ENCODE peak calls at places on chromosomes 3 and 15, in eight cellular contexts. H, C, R, Y, E, W, B and G are unnamed samples.

GRCh38 chr3:74564560-74564959 is 49.9 kb downstream of the CNTN3 start:
- DNase-seq in H (peak), C (no peak), R (peak), Y (no peak), E (no peak), W (no peak), B (no peak), G (peak)

GRCh38 chr15:83158393-83158792 is 49.2 kb downstream of the HDGFL3 start:
- DNase-seq in H (no peak), C (no peak), R (no peak), Y (peak), E (no peak), W (no peak), B (no peak), G (no peak)

GRCh38 chr15:98850991-98851776 is 156.4 kb downstream of the PGPEP1L start:
- DNase-seq in H (peak), C (no peak), R (peak), Y (peak), E (peak), W (peak), B (peak), G (peak)

GRCh38 chr3:111924283-111924682 is 54.5 kb upstream of the ABHD10 start:
- DNase-seq in H (peak), C (no peak), R (no peak), Y (no peak), E (peak), W (no peak), B (peak), G (no peak)

GRCh38 chr15:69869291-69869690 is 228.4 kb downstream of the TLE3 start:
- DNase-seq in H (no peak), C (no peak), R (no peak), Y (no peak), E (no peak), W (no peak), B (no peak), G (no peak)

GRCh38 chr3:48928679-48929078 is 10.0 kb downstream of the ARIH2 start:
- DNase-seq in H (peak), C (no peak), R (peak), Y (peak), E (no peak), W (no peak), B (no peak), G (no peak)

GRCh38 chr15:33200903-33201302 is 6.4 kb upstream of the FMN1 start:
- DNase-seq in H (no peak), C (no peak), R (no peak), Y (peak), E (no peak), W (no peak), B (no peak), G (no peak)

GRCh38 chr3:157475921-157476395 is 27.3 kb downstream of the VEPH1 start:
- DNase-seq in H (peak), C (no peak), R (peak), Y (peak), E (no peak), W (no peak), B (no peak), G (peak)

GRCh38 chr3:71072288-71072687 is 511.2 kb downstream of the FOXP1 start:
- DNase-seq in H (peak), C (no peak), R (no peak), Y (no peak), E (no peak), W (no peak), B (no peak), G (no peak)

GRCh38 chr3:99659032-99659431 is 20.6 kb downstream of the COL8A1 start:
- DNase-seq in H (peak), C (peak), R (peak), Y (peak), E (no peak), W (peak), B (no peak), G (peak)

GRCh38 chr15:88376574-88377174 is 90.5 kb downstream of the MRPL46 start:
- DNase-seq in H (peak), C (no peak), R (no peak), Y (peak), E (no peak), W (no peak), B (no peak), G (peak)

GRCh38 chr3:144775581-144775980 is 804.0 kb downstream of the DIPK2A start:
- DNase-seq in H (no peak), C (no peak), R (peak), Y (no peak), E (no peak), W (no peak), B (no peak), G (no peak)

GRCh38 chr15:63348392-63348791 is 33.3 kb downstream of the CA12 start:
- DNase-seq in H (peak), C (no peak), R (peak), Y (peak), E (peak), W (peak), B (peak), G (peak)

GRCh38 chr3:133865136-133865855 is 30.4 kb downstream of the RAB6B start:
- DNase-seq in H (no peak), C (no peak), R (no peak), Y (no peak), E (no peak), W (no peak), B (no peak), G (no peak)

GRCh38 chr3:111589303-111590095 is 5.6 kb downstream of the ZBED2 start:
- DNase-seq in H (peak), C (no peak), R (peak), Y (peak), E (no peak), W (no peak), B (no peak), G (no peak)

GRCh38 chr3:156030735-156031134 is 89.6 kb upstream of the KCNAB1 start:
- DNase-seq in H (no peak), C (no peak), R (no peak), Y (no peak), E (no peak), W (no peak), B (no peak), G (no peak)

GRCh38 chr3:16448691-16449090 is 64.8 kb downstream of the RFTN1 start:
- DNase-seq in H (peak), C (peak), R (peak), Y (peak), E (peak), W (peak), B (peak), G (peak)

GRCh38 chr3:156792945-156793344 is 33.2 kb upstream of the LEKR1 start:
- DNase-seq in H (no peak), C (no peak), R (peak), Y (peak), E (no peak), W (no peak), B (no peak), G (peak)

GRCh38 chr15:51936119-51936478 is 35.5 kb downstream of the LEO1 start:
- DNase-seq in H (no peak), C (no peak), R (no peak), Y (no peak), E (no peak), W (no peak), B (no peak), G (no peak)

GRCh38 chr15:71780349-71780976 is 29.9 kb upstream of the NR2E3 start:
- DNase-seq in H (peak), C (no peak), R (peak), Y (peak), E (no peak), W (peak), B (no peak), G (peak)

GRCh38 chr3:119990888-119991287 is 103.4 kb downstream of the GSK3B start:
- DNase-seq in H (peak), C (no peak), R (peak), Y (peak), E (no peak), W (no peak), B (no peak), G (peak)

GRCh38 chr15:67067161-67067853 is 1.9 kb downstream of the SMAD3 start:
- DNase-seq in H (peak), C (no peak), R (no peak), Y (no peak), E (no peak), W (no peak), B (no peak), G (peak)

GRCh38 chr15:80835338-80835737 is 56.2 kb downstream of the CEMIP start:
- DNase-seq in H (no peak), C (no peak), R (no peak), Y (no peak), E (no peak), W (no peak), B (no peak), G (no peak)

GRCh38 chr3:130925628-130926027 is 31.7 kb downstream of the ATP2C1 start:
- DNase-seq in H (peak), C (no peak), R (peak), Y (peak), E (no peak), W (no peak), B (no peak), G (peak)

GRCh38 chr15:80072285-80072684 is 12.8 kb downstream of the ZFAND6 start:
- DNase-seq in H (peak), C (peak), R (peak), Y (peak), E (peak), W (peak), B (no peak), G (peak)

GRCh38 chr3:105228696-105229095 is 138.0 kb upstream of the ALCAM start:
- DNase-seq in H (no peak), C (no peak), R (no peak), Y (peak), E (no peak), W (no peak), B (no peak), G (no peak)

GRCh38 chr3:64763980-64764379 is 76.2 kb upstream of the ADAMTS9 start:
- DNase-seq in H (no peak), C (no peak), R (no peak), Y (no peak), E (no peak), W (peak), B (no peak), G (no peak)

GRCh38 chr15:32908135-32908801 is 190.5 kb downstream of the GREM1 start:
- DNase-seq in H (peak), C (no peak), R (peak), Y (peak), E (no peak), W (peak), B (no peak), G (no peak)

GRCh38 chr15:77604973-77605372 is 27.7 kb downstream of the LINGO1 start:
- DNase-seq in H (no peak), C (no peak), R (no peak), Y (no peak), E (no peak), W (no peak), B (no peak), G (no peak)
- H3K4me3 ChIP-seq in H (no peak), C (no peak), R (no peak), Y (no peak), E (no peak), W (no peak), B (no peak), G (no peak)

GRCh38 chr15:93217343-93217742 is 128.3 kb upstream of the RGMA start:
- DNase-seq in H (no peak), C (no peak), R (no peak), Y (no peak), E (peak), W (no peak), B (peak), G (no peak)

GRCh38 chr15:93223803-93224202 is 134.8 kb upstream of the RGMA start:
- DNase-seq in H (no peak), C (no peak), R (no peak), Y (no peak), E (no peak), W (no peak), B (no peak), G (no peak)

GRCh38 chr15:93219859-93220258 is 130.8 kb upstream of the RGMA start:
- DNase-seq in H (no peak), C (no peak), R (no peak), Y (no peak), E (no peak), W (no peak), B (no peak), G (no peak)

DNA sequence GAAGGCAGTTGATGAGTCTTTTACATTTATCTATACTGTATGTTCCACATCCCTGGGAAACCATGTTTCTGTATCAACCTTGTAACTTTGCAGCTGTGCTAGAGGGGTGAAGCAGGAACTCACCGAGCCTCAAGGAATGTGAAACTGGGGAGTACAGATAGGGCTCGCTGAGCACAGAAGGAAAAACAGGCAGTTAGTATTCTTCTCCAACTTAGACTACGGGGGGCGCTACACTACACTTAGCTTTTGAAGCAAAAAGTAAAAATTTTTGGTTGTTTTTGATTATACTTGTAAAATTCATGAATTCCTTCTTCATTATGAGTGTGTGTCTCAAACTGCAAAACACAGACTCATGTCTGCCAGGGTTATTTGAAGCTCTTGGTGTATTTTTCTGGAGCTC is 132.7 kb upstream of the RGMA start:
- DNase-seq in H (no peak), C (no peak), R (no peak), Y (no peak), E (no peak), W (no peak), B (no peak), G (no peak)
- TF ChIP-seq CTCF in H (no peak), C (no peak), R (no peak), Y (no peak), E (no peak), W (no peak), B (no peak), G (no peak)

DNA sequence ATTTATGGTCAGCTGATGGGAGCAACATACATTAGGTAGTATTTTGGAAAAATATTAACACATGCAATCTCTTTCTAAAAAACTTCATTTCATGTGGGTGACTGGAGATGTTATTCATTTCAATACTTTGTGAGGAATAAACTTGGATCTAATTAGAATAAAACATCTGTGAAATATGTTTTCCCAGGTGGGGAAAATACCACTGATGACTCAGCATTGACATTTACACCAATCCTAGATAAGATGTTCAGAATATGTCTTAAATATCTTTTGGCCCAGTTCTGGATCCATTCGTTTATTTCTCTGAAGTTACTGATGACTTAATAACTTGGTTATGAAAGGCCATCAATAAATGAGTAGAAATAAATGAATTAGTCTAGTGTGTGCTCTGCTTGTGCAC is 247.6 kb downstream of the CHST2 start:
- DNase-seq in H (peak), C (no peak), R (peak), Y (peak), E (no peak), W (no peak), B (no peak), G (no peak)
- H3K4me3 ChIP-seq in H (no peak), C (no peak), R (no peak), Y (no peak), E (no peak), W (no peak), B (no peak), G (no peak)

DNA sequence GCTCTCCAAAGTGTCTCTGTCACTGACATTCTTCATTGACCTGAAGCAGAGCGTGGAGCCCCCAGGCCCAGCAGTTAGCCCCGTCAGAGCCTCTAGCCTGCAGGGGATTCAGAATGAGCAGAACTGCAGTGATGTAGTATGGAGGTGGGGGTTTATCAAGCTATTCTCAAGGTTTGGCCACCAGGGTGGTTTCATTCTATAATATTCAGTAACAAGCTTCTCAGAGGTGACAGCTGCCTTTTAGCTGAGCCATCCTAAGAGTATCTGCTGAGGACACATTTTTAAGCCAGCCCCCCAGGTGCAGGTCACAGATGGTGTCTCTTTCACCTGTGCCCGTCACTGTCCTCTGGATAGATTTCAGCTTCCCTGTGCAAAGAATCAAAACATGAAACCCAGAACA is 31.9 kb downstream of the CMTM7 start:
- DNase-seq in H (no peak), C (no peak), R (no peak), Y (no peak), E (no peak), W (no peak), B (no peak), G (no peak)
- TF ChIP-seq CTCF in H (no peak), C (no peak), R (no peak), Y (no peak), E (no peak), W (no peak), B (no peak), G (no peak)

DNA sequence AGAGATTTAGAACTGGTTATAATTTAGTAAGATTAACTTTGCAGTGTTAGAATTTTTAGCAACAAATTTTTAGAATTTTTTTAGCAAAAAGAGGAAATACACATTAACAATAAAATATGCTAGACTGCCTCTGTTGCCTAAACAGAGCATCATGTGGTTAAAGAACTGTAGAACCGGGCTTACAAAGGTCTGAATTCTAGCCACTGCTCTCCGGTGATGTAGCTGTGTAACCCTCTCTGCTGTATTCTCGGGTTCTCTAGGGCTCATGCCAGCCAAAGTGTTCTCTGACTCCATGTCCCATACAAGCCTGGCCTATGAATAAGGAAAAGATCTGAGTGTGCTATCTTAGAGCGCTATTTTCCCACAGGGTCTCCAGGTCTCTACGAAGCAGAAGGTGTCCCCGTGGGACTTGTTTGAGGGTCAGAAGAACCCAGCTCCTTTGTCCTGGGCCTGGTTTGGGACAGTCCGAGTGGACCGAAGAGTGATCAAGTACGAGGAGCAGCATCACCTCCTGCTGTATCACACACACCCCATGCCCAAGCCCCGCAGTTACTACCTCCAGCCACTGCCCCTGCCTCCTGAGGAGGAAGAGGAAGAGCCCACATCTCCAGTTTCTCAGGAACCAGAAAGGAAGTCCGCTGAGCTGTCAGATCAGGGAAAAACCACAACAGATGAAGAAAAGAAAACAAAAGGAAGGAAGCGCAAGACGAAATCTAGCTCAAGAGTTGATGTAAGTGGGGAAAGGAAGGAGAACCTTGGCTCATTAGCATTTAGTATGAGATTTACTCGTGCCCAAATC is 3.1 kb upstream of the P2RY12 start:
- DNase-seq in H (no peak), C (no peak), R (no peak), Y (no peak), E (no peak), W (no peak), B (no peak), G (no peak)
- H3K4me3 ChIP-seq in H (no peak), C (no peak), R (no peak), Y (no peak), E (no peak), W (no peak), B (no peak), G (no peak)

GRCh38 chr3:108153451-108153981 is 62.7 kb upstream of the CD47 start:
- DNase-seq in H (peak), C (no peak), R (peak), Y (peak), E (no peak), W (peak), B (no peak), G (peak)
- TF ChIP-seq CTCF in H (peak), C (peak), R (peak), Y (peak), E (no peak), W (peak), B (no peak), G (peak)

GRCh38 chr15:43776101-43776717 is 557 bp downstream of the ELL3 start:
- DNase-seq in H (no peak), C (no peak), R (no peak), Y (no peak), E (no peak), W (peak), B (no peak), G (no peak)
- H3K4me3 ChIP-seq in H (peak), C (peak), R (peak), Y (peak), E (peak), W (peak), B (peak), G (peak)

GRCh38 chr3:14119166-14119510 is 5.5 kb downstream of the CHCHD4 start:
- DNase-seq in H (no peak), C (no peak), R (peak), Y (no peak), E (no peak), W (no peak), B (no peak), G (no peak)

GRCh38 chr3:14117468-14118399 is 6.9 kb downstream of the CHCHD4 start:
- DNase-seq in H (no peak), C (no peak), R (no peak), Y (no peak), E (no peak), W (no peak), B (no peak), G (no peak)

GRCh38 chr3:14118400-14119165 is 6.1 kb downstream of the CHCHD4 start:
- DNase-seq in H (peak), C (no peak), R (peak), Y (no peak), E (no peak), W (peak), B (no peak), G (no peak)

GRCh38 chr3:14110699-14111098 is 14.0 kb downstream of the CHCHD4 start:
- DNase-seq in H (peak), C (no peak), R (no peak), Y (no peak), E (no peak), W (no peak), B (no peak), G (no peak)

GRCh38 chr3:14113964-14114667 is 10.6 kb downstream of the CHCHD4 start:
- DNase-seq in H (no peak), C (no peak), R (peak), Y (no peak), E (no peak), W (peak), B (no peak), G (no peak)
- TF ChIP-seq CTCF in H (no peak), C (no peak), R (peak), Y (peak), E (no peak), W (peak), B (no peak), G (peak)

GRCh38 chr3:127915115-127915936 is at the start of gene KBTBD12:
- DNase-seq in H (no peak), C (no peak), R (no peak), Y (no peak), E (peak), W (no peak), B (peak), G (no peak)
- H3K4me3 ChIP-seq in H (peak), C (no peak), R (peak), Y (peak), E (peak), W (no peak), B (peak), G (peak)